ENCODE peak calls at places on chromosome 2, in six cellular contexts. One of them, this sample, is unnamed.
A peak's percentile ranks its signal among the peaks of the same experiment; 100 is the strongest.

GRCh38 chr2:29014331-29014730 is 33.2 kb downstream of the TOGARAM2 start:
- DNase-seq in mucosa of descending colon: no peak
- DNase-seq in LHCN-M2: no peak
- DNase-seq in left cardiac atrium: peak; percentile 50
- DNase-seq in GM13977: no peak
- DNase-seq in left kidney: no peak
- DNase-seq in this sample: no peak

GRCh38 chr2:62467475-62468321 is 38.3 kb downstream of the TMEM17 start:
- DNase-seq in left kidney: no peak
- DNase-seq in LHCN-M2: peak; percentile 84
- DNase-seq in GM13977: no peak
- DNase-seq in left cardiac atrium: peak; percentile 47
- DNase-seq in mucosa of descending colon: no peak
- DNase-seq in this sample: no peak

GRCh38 chr2:85303780-85304531 is 23.8 kb downstream of the TGOLN2 start:
- DNase-seq in left kidney: no peak
- DNase-seq in mucosa of descending colon: no peak
- DNase-seq in left cardiac atrium: no peak
- DNase-seq in LHCN-M2: no peak
- DNase-seq in GM13977: no peak
- DNase-seq in this sample: no peak

GRCh38 chr2:23073681-23074080 is 311.3 kb upstream of the KLHL29 start:
- DNase-seq in GM13977: no peak
- DNase-seq in left kidney: no peak
- DNase-seq in left cardiac atrium: no peak
- DNase-seq in LHCN-M2: no peak
- DNase-seq in mucosa of descending colon: no peak
- DNase-seq in this sample: no peak

GRCh38 chr2:42925742-42926437 is 133.5 kb upstream of the HAAO start:
- DNase-seq in GM13977: no peak
- DNase-seq in LHCN-M2: no peak
- DNase-seq in left cardiac atrium: peak; percentile 37
- DNase-seq in left kidney: peak; percentile 65
- DNase-seq in mucosa of descending colon: no peak
- DNase-seq in this sample: no peak

GRCh38 chr2:185608799-185609198 is 129.8 kb upstream of the FSIP2 start:
- DNase-seq in left kidney: peak; percentile 19
- DNase-seq in GM13977: no peak
- DNase-seq in LHCN-M2: peak; percentile 65
- DNase-seq in mucosa of descending colon: no peak
- DNase-seq in left cardiac atrium: no peak
- DNase-seq in this sample: no peak

GRCh38 chr2:69013837-69014796 is 1.1 kb downstream of the ANTXR1 start:
- DNase-seq in mucosa of descending colon: no peak
- DNase-seq in GM13977: no peak
- DNase-seq in left cardiac atrium: no peak
- DNase-seq in LHCN-M2: peak; percentile 67
- DNase-seq in left kidney: peak; percentile 81
- DNase-seq in this sample: no peak

GRCh38 chr2:236955675-236956618 is 129.7 kb upstream of the COPS8 start:
- DNase-seq in left kidney: no peak
- DNase-seq in LHCN-M2: no peak
- DNase-seq in left cardiac atrium: no peak
- DNase-seq in mucosa of descending colon: no peak
- DNase-seq in GM13977: no peak
- DNase-seq in this sample: no peak

GRCh38 chr2:160033732-160034392 is 28.6 kb downstream of the PLA2R1 start:
- DNase-seq in mucosa of descending colon: no peak
- DNase-seq in LHCN-M2: peak; percentile 86
- DNase-seq in GM13977: no peak
- DNase-seq in left cardiac atrium: no peak
- DNase-seq in left kidney: no peak
- DNase-seq in this sample: no peak

GRCh38 chr2:72330673-72331072 is 183.0 kb upstream of the CYP26B1 start:
- DNase-seq in left kidney: peak; percentile 49
- DNase-seq in GM13977: no peak
- DNase-seq in LHCN-M2: peak; percentile 14
- DNase-seq in left cardiac atrium: no peak
- DNase-seq in mucosa of descending colon: no peak
- DNase-seq in this sample: no peak

GRCh38 chr2:161729-162128 is 102.1 kb downstream of the SH3YL1 start:
- DNase-seq in LHCN-M2: no peak
- DNase-seq in left cardiac atrium: no peak
- DNase-seq in GM13977: no peak
- DNase-seq in left kidney: no peak
- DNase-seq in mucosa of descending colon: no peak
- DNase-seq in this sample: no peak

GRCh38 chr2:166994588-166995336 is 106.5 kb downstream of the XIRP2 start:
- DNase-seq in left kidney: no peak
- DNase-seq in mucosa of descending colon: no peak
- DNase-seq in GM13977: no peak
- DNase-seq in left cardiac atrium: no peak
- DNase-seq in LHCN-M2: no peak
- DNase-seq in this sample: no peak

GRCh38 chr2:237149425-237149824 is 63.7 kb downstream of the COPS8 start:
- DNase-seq in GM13977: no peak
- DNase-seq in mucosa of descending colon: no peak
- DNase-seq in left cardiac atrium: no peak
- DNase-seq in LHCN-M2: peak; percentile 44
- DNase-seq in left kidney: no peak
- DNase-seq in this sample: no peak

GRCh38 chr2:207423886-207424285 is 105.9 kb upstream of the CREB1 start:
- DNase-seq in left cardiac atrium: no peak
- DNase-seq in left kidney: no peak
- DNase-seq in LHCN-M2: peak; percentile 96
- DNase-seq in mucosa of descending colon: no peak
- DNase-seq in GM13977: peak; percentile 41
- DNase-seq in this sample: peak; percentile 74

GRCh38 chr2:2056531-2056930 is 274.5 kb downstream of the MYT1L start:
- DNase-seq in LHCN-M2: no peak
- DNase-seq in left cardiac atrium: no peak
- DNase-seq in left kidney: no peak
- DNase-seq in mucosa of descending colon: no peak
- DNase-seq in GM13977: no peak
- DNase-seq in this sample: no peak

GRCh38 chr2:143493339-143493738 is 364.1 kb downstream of the ARHGAP15 start:
- DNase-seq in left kidney: no peak
- DNase-seq in mucosa of descending colon: no peak
- DNase-seq in left cardiac atrium: no peak
- DNase-seq in GM13977: no peak
- DNase-seq in LHCN-M2: no peak
- DNase-seq in this sample: no peak

GRCh38 chr2:105804266-105804665 is 59.6 kb downstream of the NCK2 start:
- DNase-seq in GM13977: no peak
- DNase-seq in left cardiac atrium: no peak
- DNase-seq in left kidney: no peak
- DNase-seq in LHCN-M2: no peak
- DNase-seq in mucosa of descending colon: no peak
- DNase-seq in this sample: no peak

GRCh38 chr2:219511547-219512325 is 2.5 kb upstream of the ASIC4 start:
- DNase-seq in LHCN-M2: no peak
- DNase-seq in mucosa of descending colon: peak; percentile 36
- DNase-seq in left cardiac atrium: no peak
- DNase-seq in left kidney: peak; percentile 62
- DNase-seq in GM13977: no peak
- DNase-seq in this sample: no peak

GRCh38 chr2:7929276-7929675 is 752.6 kb upstream of the ID2 start:
- DNase-seq in left kidney: no peak
- DNase-seq in left cardiac atrium: no peak
- DNase-seq in LHCN-M2: no peak
- DNase-seq in mucosa of descending colon: no peak
- DNase-seq in GM13977: no peak
- DNase-seq in this sample: no peak

GRCh38 chr2:226798422-226799210 is 1.0 kb downstream of the IRS1 start:
- DNase-seq in left cardiac atrium: peak; percentile 62
- DNase-seq in LHCN-M2: peak; percentile 80
- DNase-seq in GM13977: peak; percentile 85
- DNase-seq in mucosa of descending colon: peak; percentile 77
- DNase-seq in left kidney: peak; percentile 84
- DNase-seq in this sample: no peak

GRCh38 chr2:7825591-7826312 is 856.1 kb upstream of the ID2 start:
- DNase-seq in left cardiac atrium: no peak
- DNase-seq in mucosa of descending colon: no peak
- DNase-seq in left kidney: no peak
- DNase-seq in GM13977: peak; percentile 70
- DNase-seq in LHCN-M2: peak; percentile 58
- DNase-seq in this sample: peak; percentile 78

GRCh38 chr2:202780514-202781021 is 91.0 kb downstream of the ICA1L start:
- DNase-seq in LHCN-M2: peak; percentile 86
- DNase-seq in left kidney: no peak
- DNase-seq in mucosa of descending colon: no peak
- DNase-seq in GM13977: peak; percentile 59
- DNase-seq in left cardiac atrium: no peak
- DNase-seq in this sample: peak; percentile 39

GRCh38 chr2:30511122-30512083 is 64.4 kb downstream of the LCLAT1 start:
- DNase-seq in mucosa of descending colon: no peak
- DNase-seq in LHCN-M2: peak; percentile 71
- DNase-seq in GM13977: no peak
- DNase-seq in left kidney: peak; percentile 74
- DNase-seq in left cardiac atrium: peak; percentile 42
- DNase-seq in this sample: no peak

GRCh38 chr2:239726091-239726591 is 299.0 kb downstream of the NDUFA10 start:
- DNase-seq in left kidney: no peak
- DNase-seq in mucosa of descending colon: no peak
- DNase-seq in left cardiac atrium: no peak
- DNase-seq in GM13977: no peak
- DNase-seq in LHCN-M2: no peak
- DNase-seq in this sample: no peak

GRCh38 chr2:18971628-18972027 is 382.3 kb upstream of the NT5C1B start:
- DNase-seq in GM13977: no peak
- DNase-seq in left kidney: no peak
- DNase-seq in LHCN-M2: peak; percentile 21
- DNase-seq in left cardiac atrium: no peak
- DNase-seq in mucosa of descending colon: no peak
- DNase-seq in this sample: no peak